ENCODE peak calls at places on chromosomes 6 and 20, in nine cellular contexts. I, O, X, B, U, E, Z, M and A are unnamed samples.

GRCh38 chr6:26627843-26628242 is 31.1 kb downstream of the ABT1 start:
- DNase-seq in I (no peak), O (no peak), X (no peak), B (no peak), U (no peak), E (no peak), Z (no peak), M (no peak), A (no peak)

GRCh38 chr6:164408868-164409267 is 900.5 kb downstream of the C6orf118 start:
- DNase-seq in I (no peak), O (no peak), X (no peak), B (no peak), U (no peak), E (no peak), Z (no peak), M (no peak), A (no peak)

GRCh38 chr6:41373919-41374617 is 38.7 kb downstream of the NCR2 start:
- DNase-seq in I (no peak), O (no peak), X (no peak), B (peak), U (no peak), E (no peak), Z (no peak), M (peak), A (no peak)

GRCh38 chr20:44342240-44342639 is 5.4 kb downstream of the R3HDML start:
- DNase-seq in I (no peak), O (no peak), X (no peak), B (peak), U (no peak), E (no peak), Z (no peak), M (no peak), A (no peak)

GRCh38 chr6:4270799-4271198 is 135.4 kb upstream of the ECI2 start:
- DNase-seq in I (no peak), O (no peak), X (no peak), B (peak), U (no peak), E (no peak), Z (no peak), M (no peak), A (no peak)

GRCh38 chr20:1897486-1897885 is 2.3 kb downstream of the SIRPA start:
- DNase-seq in I (no peak), O (no peak), X (no peak), B (peak), U (no peak), E (no peak), Z (no peak), M (no peak), A (no peak)

GRCh38 chr20:16206817-16207216 is 366.4 kb downstream of the KIF16B start:
- DNase-seq in I (no peak), O (no peak), X (no peak), B (no peak), U (no peak), E (no peak), Z (no peak), M (no peak), A (peak)

GRCh38 chr6:132537145-132537544 is 932 bp upstream of the TAAR9 start:
- DNase-seq in I (no peak), O (no peak), X (no peak), B (no peak), U (no peak), E (no peak), Z (no peak), M (no peak), A (no peak)

GRCh38 chr6:17389274-17389847 is 4.0 kb upstream of the CAP2 start:
- DNase-seq in I (no peak), O (no peak), X (no peak), B (peak), U (no peak), E (no peak), Z (no peak), M (no peak), A (no peak)

GRCh38 chr6:164749126-164749758 is 560.2 kb downstream of the C6orf118 start:
- DNase-seq in I (no peak), O (peak), X (no peak), B (peak), U (no peak), E (peak), Z (no peak), M (peak), A (no peak)

GRCh38 chr6:113361014-113361645 is 496.0 kb upstream of the MARCKS start:
- DNase-seq in I (no peak), O (no peak), X (no peak), B (peak), U (no peak), E (no peak), Z (no peak), M (no peak), A (no peak)

GRCh38 chr6:124441430-124441829 is 520.8 kb upstream of the RNF217 start:
- DNase-seq in I (no peak), O (no peak), X (no peak), B (no peak), U (no peak), E (no peak), Z (no peak), M (no peak), A (peak)

GRCh38 chr6:143902827-143903226 is 38.6 kb downstream of the ZC2HC1B start:
- DNase-seq in I (no peak), O (no peak), X (no peak), B (no peak), U (no peak), E (no peak), Z (no peak), M (no peak), A (no peak)

GRCh38 chr6:123804771-123805540 is 1.3 kb downstream of the NKAIN2 start:
- DNase-seq in I (no peak), O (no peak), X (no peak), B (no peak), U (no peak), E (no peak), Z (no peak), M (no peak), A (no peak)

GRCh38 chr20:36836591-36837329 is 39.2 kb upstream of the TLDC2 start:
- DNase-seq in I (no peak), O (peak), X (peak), B (peak), U (peak), E (peak), Z (peak), M (peak), A (peak)

GRCh38 chr6:126356526-126356925 is 16.6 kb downstream of the CENPW start:
- DNase-seq in I (no peak), O (no peak), X (no peak), B (no peak), U (no peak), E (no peak), Z (no peak), M (no peak), A (no peak)

GRCh38 chr6:124193132-124193531 is 389.5 kb downstream of the NKAIN2 start:
- DNase-seq in I (peak), O (no peak), X (no peak), B (no peak), U (no peak), E (no peak), Z (peak), M (no peak), A (peak)

GRCh38 chr20:26167499-26167898 is 470.8 kb upstream of the ZNF337 start:
- DNase-seq in I (no peak), O (no peak), X (no peak), B (peak), U (no peak), E (no peak), Z (no peak), M (no peak), A (no peak)

GRCh38 chr6:10465633-10466499 is 51.0 kb upstream of the TFAP2A start:
- DNase-seq in I (no peak), O (no peak), X (no peak), B (peak), U (no peak), E (no peak), Z (no peak), M (peak), A (peak)

GRCh38 chr6:111478064-111478476 is 4.9 kb downstream of the REV3L start:
- DNase-seq in I (no peak), O (no peak), X (no peak), B (peak), U (no peak), E (no peak), Z (no peak), M (no peak), A (no peak)

GRCh38 chr6:106927531-106928398 is 46.8 kb downstream of the CD24 start:
- DNase-seq in I (no peak), O (peak), X (no peak), B (peak), U (no peak), E (peak), Z (no peak), M (no peak), A (peak)

GRCh38 chr6:17013701-17014100 is 88.1 kb upstream of the STMND1 start:
- DNase-seq in I (no peak), O (no peak), X (no peak), B (peak), U (no peak), E (no peak), Z (no peak), M (no peak), A (no peak)

GRCh38 chr6:36829919-36830544 is 9.2 kb downstream of the CPNE5 start:
- DNase-seq in I (peak), O (peak), X (no peak), B (no peak), U (no peak), E (peak), Z (no peak), M (no peak), A (peak)

GRCh38 chr6:112289039-112289566 is 34.7 kb upstream of the LAMA4 start:
- DNase-seq in I (peak), O (peak), X (no peak), B (peak), U (no peak), E (peak), Z (no peak), M (no peak), A (peak)

GRCh38 chr20:4828830-4829493 is 107.3 kb downstream of the PRND start:
- DNase-seq in I (no peak), O (no peak), X (no peak), B (no peak), U (no peak), E (no peak), Z (no peak), M (no peak), A (no peak)

GRCh38 chr6:167573461-167574215 is 248.8 kb downstream of the TTLL2 start:
- DNase-seq in I (no peak), O (no peak), X (no peak), B (no peak), U (no peak), E (no peak), Z (no peak), M (no peak), A (no peak)

GRCh38 chr6:154157082-154157481 is 118.0 kb downstream of the OPRM1 start:
- DNase-seq in I (no peak), O (no peak), X (no peak), B (no peak), U (no peak), E (no peak), Z (no peak), M (no peak), A (no peak)

GRCh38 chr20:33697129-33697528 is 10.9 kb upstream of the E2F1 start:
- DNase-seq in I (peak), O (peak), X (no peak), B (peak), U (no peak), E (peak), Z (no peak), M (peak), A (no peak)

GRCh38 chr6:79947191-79948173 is at the start of gene ELOVL4:
- DNase-seq in I (peak), O (peak), X (peak), B (peak), U (no peak), E (peak), Z (peak), M (peak), A (peak)

GRCh38 chr20:62142252-62143117 is 709 bp downstream of the PSMA7 start:
- DNase-seq in I (no peak), O (peak), X (no peak), B (peak), U (no peak), E (no peak), Z (peak), M (peak), A (peak)

GRCh38 chr20:58246346-58246745 is 17.9 kb upstream of the ANKRD60 start:
- DNase-seq in I (no peak), O (no peak), X (no peak), B (peak), U (no peak), E (no peak), Z (no peak), M (no peak), A (peak)

GRCh38 chr6:155196891-155197290 is 66.9 kb upstream of the CLDN20 start:
- DNase-seq in I (no peak), O (no peak), X (no peak), B (no peak), U (no peak), E (no peak), Z (no peak), M (no peak), A (peak)

GRCh38 chr6:96016781-96017180 is 1.0 kb downstream of the FUT9 start:
- DNase-seq in I (no peak), O (no peak), X (no peak), B (no peak), U (no peak), E (no peak), Z (no peak), M (no peak), A (no peak)

GRCh38 chr6:167219967-167220512 is 62.3 kb upstream of the GPR31 start:
- DNase-seq in I (no peak), O (no peak), X (no peak), B (no peak), U (no peak), E (no peak), Z (no peak), M (no peak), A (no peak)

GRCh38 chr6:137491478-137491877 is 2.7 kb downstream of the OLIG3 start:
- DNase-seq in I (no peak), O (no peak), X (no peak), B (no peak), U (no peak), E (no peak), Z (no peak), M (no peak), A (no peak)
- H3K4me3 ChIP-seq in I (no peak), O (no peak), X (no peak), B (no peak), U (no peak), E (no peak), Z (no peak), M (no peak), A (no peak)

DNA sequence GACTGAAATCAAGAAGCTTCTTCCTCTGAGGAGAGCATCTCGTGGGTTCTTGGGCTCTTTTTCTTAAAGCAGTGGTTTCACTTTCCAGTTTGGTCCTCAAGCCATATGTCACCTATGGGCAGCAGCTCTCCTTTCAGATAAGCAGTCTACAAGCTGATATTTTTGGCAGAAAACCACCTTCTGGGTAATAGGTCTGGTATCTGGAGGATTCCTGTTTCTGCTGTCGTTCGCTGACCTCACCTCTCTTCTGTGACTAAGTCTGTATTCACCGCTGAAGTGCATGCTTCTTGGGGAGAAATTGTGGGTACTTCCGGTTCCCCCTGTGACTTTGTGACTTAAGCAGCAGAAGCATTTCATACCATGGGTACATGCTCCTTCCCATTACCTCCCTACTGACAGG is 193.6 kb downstream of the EDN1 start:
- DNase-seq in I (no peak), O (no peak), X (no peak), B (peak), U (peak), E (no peak), Z (no peak), M (no peak), A (no peak)
- H3K27ac ChIP-seq in I (peak), O (no peak), X (no peak), B (peak), U (peak), E (no peak), Z (no peak), M (no peak), A (no peak)

GRCh38 chr6:67450641-67451040 is 1184.4 kb upstream of the ADGRB3 start:
- DNase-seq in I (no peak), O (no peak), X (no peak), B (no peak), U (no peak), E (no peak), Z (no peak), M (no peak), A (no peak)
- H3K4me3 ChIP-seq in I (no peak), O (no peak), X (no peak), B (no peak), U (no peak), E (no peak), Z (no peak), M (no peak), A (no peak)

GRCh38 chr6:44081753-44082152 is 45.5 kb downstream of the MRPL14 start:
- DNase-seq in I (no peak), O (no peak), X (no peak), B (no peak), U (no peak), E (no peak), Z (no peak), M (no peak), A (no peak)
- H3K27ac ChIP-seq in I (no peak), O (no peak), X (no peak), B (no peak), U (no peak), E (no peak), Z (no peak), M (no peak), A (no peak)

GRCh38 chr20:32535953-32536823 is 48.9 kb downstream of the NOL4L start:
- DNase-seq in I (no peak), O (no peak), X (peak), B (peak), U (no peak), E (peak), Z (peak), M (peak), A (peak)

GRCh38 chr20:32536861-32537656 is 48.1 kb downstream of the NOL4L start:
- DNase-seq in I (no peak), O (no peak), X (peak), B (no peak), U (no peak), E (no peak), Z (peak), M (peak), A (peak)

GRCh38 chr20:32535316-32535952 is 49.7 kb downstream of the NOL4L start:
- DNase-seq in I (no peak), O (no peak), X (peak), B (no peak), U (no peak), E (no peak), Z (no peak), M (no peak), A (no peak)

GRCh38 chr20:32532246-32532645 is 52.9 kb downstream of the NOL4L start:
- DNase-seq in I (no peak), O (no peak), X (no peak), B (no peak), U (no peak), E (no peak), Z (no peak), M (no peak), A (no peak)

GRCh38 chr20:32534661-32535240 is 50.4 kb downstream of the NOL4L start:
- DNase-seq in I (no peak), O (no peak), X (peak), B (no peak), U (no peak), E (no peak), Z (no peak), M (no peak), A (no peak)
- H3K4me3 ChIP-seq in I (no peak), O (no peak), X (peak), B (no peak), U (no peak), E (no peak), Z (no peak), M (no peak), A (no peak)